ENCODE peak calls at places on chromosomes 1 and 21, in four cellular contexts. One of them, this sample, is unnamed.

GRCh38 chr1:240876071-240876470 is 264.1 kb upstream of the GREM2 start:
- DNase-seq in K562: no peak
- DNase-seq in HepG2: no peak
- DNase-seq in GM12878: no peak
- DNase-seq in this sample: no peak

GRCh38 chr1:169070547-169070946 is 35.9 kb upstream of the ATP1B1 start:
- DNase-seq in GM12878: no peak
- DNase-seq in K562: no peak
- DNase-seq in HepG2: no peak
- DNase-seq in this sample: no peak

GRCh38 chr1:59686574-59686973 is 128.2 kb upstream of the HOOK1 start:
- DNase-seq in HepG2: no peak
- DNase-seq in GM12878: no peak
- DNase-seq in K562: no peak
- DNase-seq in this sample: no peak

GRCh38 chr1:39590546-39590945 is 14.0 kb upstream of the PABPC4 start:
- DNase-seq in HepG2: no peak
- DNase-seq in GM12878: no peak
- DNase-seq in K562: no peak
- DNase-seq in this sample: no peak

GRCh38 chr1:192954705-192955265 is 104.4 kb downstream of the UCHL5 start:
- DNase-seq in K562: no peak
- DNase-seq in GM12878: no peak
- DNase-seq in HepG2: no peak
- DNase-seq in this sample: no peak

GRCh38 chr1:177368255-177368654 is 197.5 kb downstream of the BRINP2 start:
- DNase-seq in K562: no peak
- DNase-seq in GM12878: no peak
- DNase-seq in HepG2: no peak
- DNase-seq in this sample: no peak

GRCh38 chr1:158107926-158108325 is 72.8 kb upstream of the CD1D start:
- DNase-seq in K562: no peak
- DNase-seq in GM12878: no peak
- DNase-seq in HepG2: no peak
- DNase-seq in this sample: no peak

GRCh38 chr1:175803413-175803812 is 60.0 kb upstream of the TNR start:
- DNase-seq in K562: no peak
- DNase-seq in GM12878: no peak
- DNase-seq in HepG2: no peak
- DNase-seq in this sample: no peak

GRCh38 chr21:46441961-46442498 is 16.7 kb upstream of the DIP2A start:
- DNase-seq in HepG2: no peak
- DNase-seq in K562: no peak
- DNase-seq in GM12878: no peak
- DNase-seq in this sample: no peak

GRCh38 chr1:58823481-58824010 is 39.7 kb upstream of the JUN start:
- DNase-seq in K562: peak; percentile 13
- DNase-seq in HepG2: no peak
- DNase-seq in GM12878: no peak
- DNase-seq in this sample: no peak

GRCh38 chr1:222784371-222784770 is 30.5 kb upstream of the DISP1 start:
- DNase-seq in K562: no peak
- DNase-seq in HepG2: no peak
- DNase-seq in GM12878: no peak
- DNase-seq in this sample: no peak

GRCh38 chr1:41377397-41377796 is 16.2 kb downstream of the FOXO6 start:
- DNase-seq in K562: no peak
- DNase-seq in HepG2: no peak
- DNase-seq in GM12878: no peak
- DNase-seq in this sample: no peak

GRCh38 chr1:58162952-58163550 is 383.5 kb downstream of the OMA1 start:
- DNase-seq in K562: peak; percentile 35
- DNase-seq in HepG2: peak; percentile 57
- DNase-seq in GM12878: no peak
- DNase-seq in this sample: peak; percentile 41

GRCh38 chr1:220768127-220768601 is 18.5 kb upstream of the MTARC1 start:
- DNase-seq in HepG2: peak; percentile 85
- DNase-seq in K562: no peak
- DNase-seq in GM12878: no peak
- DNase-seq in this sample: no peak

GRCh38 chr1:196393742-196394141 is 214.5 kb downstream of the KCNT2 start:
- DNase-seq in K562: no peak
- DNase-seq in GM12878: no peak
- DNase-seq in HepG2: no peak
- DNase-seq in this sample: no peak

GRCh38 chr1:25099343-25099951 is 132.9 kb downstream of the SYF2 start:
- DNase-seq in GM12878: no peak
- DNase-seq in K562: no peak
- DNase-seq in HepG2: peak; percentile 13
- DNase-seq in this sample: peak; percentile 80

GRCh38 chr1:65174585-65174984 is 26.6 kb downstream of the AK4 start:
- DNase-seq in GM12878: peak; percentile 84
- DNase-seq in HepG2: no peak
- DNase-seq in K562: no peak
- DNase-seq in this sample: no peak

GRCh38 chr1:241722984-241723383 is 70.9 kb downstream of the WDR64 start:
- DNase-seq in HepG2: no peak
- DNase-seq in K562: no peak
- DNase-seq in GM12878: no peak
- DNase-seq in this sample: no peak

GRCh38 chr1:64848136-64848535 is 103.3 kb downstream of the RAVER2 start:
- DNase-seq in GM12878: no peak
- DNase-seq in HepG2: no peak
- DNase-seq in K562: no peak
- DNase-seq in this sample: no peak

GRCh38 chr1:11042995-11043874 is 3.8 kb downstream of the MASP2 start:
- DNase-seq in GM12878: no peak
- DNase-seq in HepG2: no peak
- DNase-seq in K562: peak; percentile 7
- DNase-seq in this sample: no peak

GRCh38 chr1:21124846-21125245 is 51.9 kb downstream of the EIF4G3 start:
- DNase-seq in GM12878: no peak
- DNase-seq in K562: no peak
- DNase-seq in HepG2: no peak
- DNase-seq in this sample: no peak

GRCh38 chr1:16718908-16719533 is 21.3 kb upstream of the RNU1-4 start:
- DNase-seq in GM12878: no peak
- DNase-seq in K562: peak; percentile 28
- DNase-seq in HepG2: no peak
- DNase-seq in this sample: peak; percentile 39
- TF ChIP-seq ZBTB33 in GM12878: no peak
- TF ChIP-seq ZBTB33 in K562: no peak
- TF ChIP-seq ZBTB33 in HepG2: no peak
- TF ChIP-seq ZBTB33 in this sample: no peak

DNA sequence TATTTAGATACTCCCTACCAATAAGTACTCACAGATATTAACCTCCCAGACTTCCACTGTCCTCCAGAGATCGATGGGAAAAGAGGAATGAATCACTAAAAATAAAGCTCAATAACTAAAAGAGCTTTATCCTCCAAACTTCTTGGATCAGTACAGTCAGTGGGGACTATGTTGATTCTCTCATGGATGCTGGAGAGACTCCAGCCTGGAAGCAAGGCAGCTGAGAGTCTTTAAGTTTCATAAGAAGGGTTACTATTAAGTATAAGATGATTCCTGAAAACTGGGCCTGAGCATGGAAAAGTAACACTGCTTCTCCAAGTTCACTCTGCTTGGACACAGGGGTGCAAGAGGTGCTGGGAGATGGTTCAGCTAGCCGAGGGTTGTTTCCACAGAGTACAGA is 6.2 kb upstream of the DDR2 start:
- DNase-seq in K562: no peak
- DNase-seq in GM12878: no peak
- DNase-seq in HepG2: no peak
- DNase-seq in this sample: no peak
- TF ChIP-seq CHD2 in K562: no peak
- TF ChIP-seq CHD2 in GM12878: no peak
- TF ChIP-seq CHD2 in HepG2: no peak
- TF ChIP-seq CHD2 in this sample: no peak

DNA sequence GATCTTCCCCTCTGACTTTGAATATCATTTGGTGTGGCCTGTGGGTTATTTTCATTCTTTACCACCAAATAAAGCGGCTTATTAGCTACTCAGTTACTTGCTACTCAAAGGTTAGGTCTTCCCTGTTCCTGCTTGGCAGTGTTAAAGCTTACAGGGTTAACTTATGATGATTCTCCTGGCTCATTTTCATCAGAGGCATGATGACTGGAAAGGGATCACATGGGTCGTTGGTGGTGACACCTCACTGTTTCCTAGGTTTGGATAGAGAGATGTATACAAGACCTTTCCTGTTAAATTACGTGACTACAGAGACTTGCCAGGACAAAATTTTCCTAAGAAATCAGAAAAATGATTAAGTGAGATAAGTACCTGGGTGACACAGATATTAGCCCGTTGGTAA is 27.4 kb downstream of the MRPS6 start:
- DNase-seq in HepG2: no peak
- DNase-seq in GM12878: no peak
- DNase-seq in K562: no peak
- DNase-seq in this sample: no peak
- H3K9ac ChIP-seq in HepG2: no peak overlapping the region
- H3K9ac ChIP-seq in GM12878: no peak overlapping the region
- H3K9ac ChIP-seq in K562: no peak overlapping the region
- H3K9ac ChIP-seq in this sample: no peak overlapping the region

GRCh38 chr1:70818391-70818790 is 229.2 kb downstream of the PTGER3 start:
- DNase-seq in K562: no peak
- DNase-seq in GM12878: no peak
- DNase-seq in HepG2: no peak
- DNase-seq in this sample: no peak

GRCh38 chr1:70819785-70820184 is 227.8 kb downstream of the PTGER3 start:
- DNase-seq in K562: no peak
- DNase-seq in HepG2: no peak
- DNase-seq in GM12878: no peak
- DNase-seq in this sample: no peak

GRCh38 chr1:70820995-70821394 is 226.6 kb downstream of the PTGER3 start:
- DNase-seq in GM12878: no peak
- DNase-seq in K562: no peak
- DNase-seq in HepG2: no peak
- DNase-seq in this sample: no peak

GRCh38 chr1:70819231-70819630 is 228.4 kb downstream of the PTGER3 start:
- DNase-seq in HepG2: no peak
- DNase-seq in K562: no peak
- DNase-seq in GM12878: no peak
- DNase-seq in this sample: no peak
- TF ChIP-seq ZBTB33 in HepG2: no peak
- TF ChIP-seq ZBTB33 in K562: no peak
- TF ChIP-seq ZBTB33 in GM12878: no peak
- TF ChIP-seq ZBTB33 in this sample: no peak